ENCODE peak calls at places on chromosomes 3 and 15, in eight cellular contexts. J, M, P, X, I, U, T and S are unnamed samples.

GRCh38 chr3:147120029-147120428 is 286.3 kb downstream of the ZIC4 start:
- DNase-seq in J (no peak), M (no peak), P (no peak), X (no peak), I (peak), U (no peak), T (no peak), S (no peak)

GRCh38 chr3:37457392-37458065 is 283.1 kb upstream of the LRRFIP2 start:
- DNase-seq in J (no peak), M (no peak), P (no peak), X (no peak), I (peak), U (no peak), T (no peak), S (no peak)

GRCh38 chr3:134249442-134249841 is 1.2 kb downstream of the RYK start:
- DNase-seq in J (no peak), M (no peak), P (no peak), X (no peak), I (no peak), U (no peak), T (no peak), S (no peak)

GRCh38 chr3:4704552-4704951 is 211.4 kb downstream of the ITPR1 start:
- DNase-seq in J (no peak), M (no peak), P (no peak), X (no peak), I (peak), U (no peak), T (no peak), S (no peak)

GRCh38 chr15:31867536-31868442 is 162.5 kb upstream of the CHRNA7 start:
- DNase-seq in J (peak), M (no peak), P (peak), X (peak), I (peak), U (peak), T (no peak), S (peak)

GRCh38 chr15:37517506-37517905 is 416.9 kb upstream of the TMCO5A start:
- DNase-seq in J (no peak), M (no peak), P (no peak), X (no peak), I (no peak), U (no peak), T (no peak), S (no peak)

GRCh38 chr15:96851613-96852012 is 521.1 kb downstream of the NR2F2 start:
- DNase-seq in J (no peak), M (no peak), P (no peak), X (no peak), I (no peak), U (no peak), T (no peak), S (no peak)

GRCh38 chr3:118541791-118542190 is 492.9 kb downstream of the IGSF11 start:
- DNase-seq in J (no peak), M (no peak), P (no peak), X (no peak), I (peak), U (no peak), T (no peak), S (no peak)

GRCh38 chr3:88336894-88337293 is 187.1 kb downstream of the C3orf38 start:
- DNase-seq in J (no peak), M (no peak), P (no peak), X (no peak), I (no peak), U (no peak), T (no peak), S (no peak)

GRCh38 chr3:120094776-120095225 is 554 bp upstream of the GSK3B start:
- DNase-seq in J (peak), M (peak), P (peak), X (peak), I (peak), U (peak), T (peak), S (peak)

GRCh38 chr3:104909721-104910120 is 457.0 kb upstream of the ALCAM start:
- DNase-seq in J (no peak), M (no peak), P (no peak), X (no peak), I (peak), U (no peak), T (no peak), S (no peak)

GRCh38 chr3:124950026-124950425 is 15.5 kb upstream of the MUC13 start:
- DNase-seq in J (no peak), M (no peak), P (no peak), X (no peak), I (no peak), U (no peak), T (no peak), S (no peak)

GRCh38 chr15:66839511-66840112 is 137.6 kb downstream of the SMAD6 start:
- DNase-seq in J (no peak), M (no peak), P (no peak), X (no peak), I (no peak), U (no peak), T (no peak), S (no peak)

GRCh38 chr15:39493393-39494067 is 87.3 kb upstream of the THBS1 start:
- DNase-seq in J (no peak), M (no peak), P (no peak), X (no peak), I (no peak), U (no peak), T (no peak), S (no peak)

GRCh38 chr3:61682671-61683408 is 121.5 kb downstream of the PTPRG start:
- DNase-seq in J (no peak), M (no peak), P (no peak), X (no peak), I (peak), U (no peak), T (no peak), S (no peak)

GRCh38 chr15:76994001-76994400 is 925 bp upstream of the PSTPIP1 start:
- DNase-seq in J (peak), M (peak), P (no peak), X (no peak), I (no peak), U (peak), T (no peak), S (no peak)

GRCh38 chr3:50411229-50411628 is 51.9 kb upstream of the TMEM115 start:
- DNase-seq in J (no peak), M (no peak), P (no peak), X (no peak), I (no peak), U (no peak), T (no peak), S (no peak)

GRCh38 chr3:144073698-144074097 is 102.1 kb downstream of the DIPK2A start:
- DNase-seq in J (no peak), M (no peak), P (no peak), X (no peak), I (no peak), U (no peak), T (no peak), S (no peak)

GRCh38 chr15:25725758-25726157 is 137.4 kb downstream of the ATP10A start:
- DNase-seq in J (peak), M (no peak), P (no peak), X (no peak), I (no peak), U (no peak), T (no peak), S (no peak)

GRCh38 chr15:25784876-25785642 is 78.1 kb downstream of the ATP10A start:
- DNase-seq in J (no peak), M (no peak), P (no peak), X (no peak), I (no peak), U (no peak), T (no peak), S (no peak)

GRCh38 chr3:120033594-120033993 is 60.7 kb downstream of the GSK3B start:
- DNase-seq in J (no peak), M (peak), P (no peak), X (no peak), I (no peak), U (peak), T (no peak), S (no peak)

GRCh38 chr3:140546649-140547048 is 131.2 kb upstream of the TRIM42 start:
- DNase-seq in J (no peak), M (no peak), P (no peak), X (no peak), I (no peak), U (no peak), T (no peak), S (no peak)

GRCh38 chr3:126170073-126170916 is 10.1 kb downstream of the ALDH1L1 start:
- DNase-seq in J (no peak), M (no peak), P (no peak), X (no peak), I (peak), U (no peak), T (no peak), S (no peak)

GRCh38 chr15:70378126-70379031 is 280.7 kb upstream of the TLE3 start:
- DNase-seq in J (peak), M (no peak), P (no peak), X (peak), I (no peak), U (peak), T (no peak), S (no peak)

GRCh38 chr3:10770547-10770946 is 45.5 kb upstream of the SLC6A11 start:
- DNase-seq in J (no peak), M (no peak), P (no peak), X (no peak), I (no peak), U (no peak), T (no peak), S (no peak)

GRCh38 chr3:32391643-32392529 is at the start of gene CMTM7:
- DNase-seq in J (peak), M (peak), P (peak), X (peak), I (no peak), U (peak), T (no peak), S (peak)

GRCh38 chr15:89442671-89443307 is 53.6 kb downstream of the RHCG start:
- DNase-seq in J (peak), M (no peak), P (no peak), X (no peak), I (peak), U (no peak), T (no peak), S (peak)

GRCh38 chr3:194255252-194256039 is 95.7 kb downstream of the CPN2 start:
- DNase-seq in J (peak), M (peak), P (peak), X (peak), I (peak), U (peak), T (no peak), S (peak)

GRCh38 chr15:41506796-41507341 is 6.8 kb downstream of the LTK start:
- DNase-seq in J (no peak), M (no peak), P (no peak), X (no peak), I (no peak), U (no peak), T (no peak), S (no peak)

GRCh38 chr3:89358281-89358680 is 250.9 kb downstream of the EPHA3 start:
- DNase-seq in J (no peak), M (no peak), P (no peak), X (no peak), I (no peak), U (no peak), T (no peak), S (no peak)

GRCh38 chr3:71050521-71051258 is 532.8 kb downstream of the FOXP1 start:
- DNase-seq in J (no peak), M (no peak), P (no peak), X (no peak), I (peak), U (no peak), T (no peak), S (peak)

GRCh38 chr3:127742580-127742979 is 69.8 kb downstream of the ABTB1 start:
- DNase-seq in J (no peak), M (no peak), P (no peak), X (no peak), I (no peak), U (no peak), T (no peak), S (no peak)

GRCh38 chr3:25661694-25662455 is 2.8 kb downstream of the TOP2B start:
- DNase-seq in J (no peak), M (no peak), P (no peak), X (no peak), I (no peak), U (no peak), T (no peak), S (no peak)

GRCh38 chr3:126523745-126524428 is at the start of gene CHST13:
- DNase-seq in J (peak), M (peak), P (no peak), X (no peak), I (peak), U (peak), T (no peak), S (peak)

GRCh38 chr3:48952510-48953118 is 34.0 kb downstream of the ARIH2 start:
- DNase-seq in J (peak), M (no peak), P (peak), X (no peak), I (no peak), U (peak), T (no peak), S (peak)

GRCh38 chr3:56688191-56688590 is 5.1 kb upstream of the TASOR start:
- DNase-seq in J (no peak), M (no peak), P (no peak), X (no peak), I (no peak), U (no peak), T (no peak), S (no peak)

DNA sequence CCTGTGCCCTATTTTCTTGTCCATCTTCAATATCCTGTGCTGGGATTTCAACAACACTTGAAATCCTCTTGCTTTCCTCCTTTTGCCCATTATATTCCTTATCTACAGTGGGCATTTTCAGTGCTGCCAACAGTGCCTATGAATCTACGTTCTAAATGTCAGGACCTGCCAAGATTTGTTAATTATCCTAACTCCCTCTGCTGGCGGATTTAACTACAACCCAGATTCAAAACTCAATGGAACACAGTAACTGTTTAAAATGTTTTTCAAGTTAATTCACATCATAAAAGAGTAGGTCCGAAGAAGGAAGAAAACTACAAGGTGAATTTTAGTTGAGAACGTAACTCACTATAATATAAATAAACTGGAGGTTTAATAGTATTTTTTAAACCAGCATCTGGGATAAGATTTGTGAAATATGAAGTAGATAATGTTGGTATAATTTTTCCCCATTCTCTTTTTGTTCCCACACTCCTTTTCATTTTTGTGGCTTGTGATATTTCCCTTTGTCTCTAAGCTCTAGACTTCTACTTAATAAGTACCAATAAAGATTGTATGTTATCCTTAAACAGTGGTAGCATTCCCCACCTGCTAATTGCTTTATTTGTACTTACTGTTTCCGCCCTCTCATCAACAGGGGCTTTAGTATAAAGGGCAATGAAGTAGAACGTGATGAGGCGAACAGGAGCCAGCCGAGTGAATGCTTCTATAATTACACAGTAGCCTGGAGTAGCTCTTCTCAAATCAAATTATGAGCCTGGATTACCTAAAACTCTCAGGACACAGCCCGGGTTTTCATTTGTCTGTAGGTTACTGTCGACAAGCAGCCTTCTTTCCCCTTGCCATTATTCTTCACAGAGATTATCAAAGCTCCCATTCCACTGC is 302.5 kb upstream of the ATP11B start:
- DNase-seq in J (no peak), M (no peak), P (no peak), X (no peak), I (peak), U (no peak), T (no peak), S (no peak)
- TF ChIP-seq CTCF in J (peak), M (peak), P (no peak), X (no peak), I (peak), U (no peak), T (no peak), S (peak)

GRCh38 chr3:67654099-67654831 is at the start of gene SUCLG2:
- DNase-seq in J (peak), M (peak), P (peak), X (peak), I (peak), U (peak), T (peak), S (peak)
- TF ChIP-seq CTCF in J (no peak), M (no peak), P (no peak), X (no peak), I (no peak), U (no peak), T (no peak), S (no peak)

DNA sequence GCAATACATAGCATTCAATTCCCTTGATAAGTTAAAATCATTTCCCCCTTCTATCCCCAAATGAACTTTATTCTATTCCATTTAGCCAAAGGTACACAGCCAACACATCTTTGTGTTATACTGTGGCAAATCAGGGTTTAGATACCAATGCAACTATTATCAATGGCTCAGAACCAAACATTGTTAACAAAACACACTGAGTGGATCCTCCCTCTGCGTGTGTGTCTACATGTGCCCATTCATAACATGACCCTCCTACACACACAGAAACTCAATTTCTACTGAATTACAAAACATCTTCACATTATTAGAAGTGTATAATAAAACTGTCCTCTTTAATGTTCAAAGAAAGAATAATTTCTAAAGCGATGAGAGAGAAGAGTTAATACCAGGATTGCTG is 1.3 kb downstream of the TTBK2 start:
- DNase-seq in J (no peak), M (no peak), P (no peak), X (no peak), I (no peak), U (no peak), T (no peak), S (no peak)
- TF ChIP-seq CTCF in J (no peak), M (no peak), P (no peak), X (no peak), I (no peak), U (no peak), T (no peak), S (no peak)

GRCh38 chr3:97940034-97940433 is 32.2 kb downstream of the RIOX2 start:
- DNase-seq in J (no peak), M (no peak), P (no peak), X (no peak), I (peak), U (no peak), T (no peak), S (no peak)
- TF ChIP-seq CTCF in J (no peak), M (no peak), P (no peak), X (no peak), I (peak), U (no peak), T (no peak), S (no peak)

GRCh38 chr15:73715417-73715816 is 31.2 kb downstream of the CD276 start:
- DNase-seq in J (no peak), M (no peak), P (no peak), X (no peak), I (no peak), U (no peak), T (no peak), S (no peak)

GRCh38 chr15:73717206-73717605 is 33.0 kb downstream of the CD276 start:
- DNase-seq in J (no peak), M (no peak), P (no peak), X (no peak), I (no peak), U (no peak), T (no peak), S (no peak)

GRCh38 chr15:73716417-73716816 is 32.2 kb downstream of the CD276 start:
- DNase-seq in J (peak), M (peak), P (peak), X (no peak), I (no peak), U (peak), T (no peak), S (no peak)

GRCh38 chr15:73714695-73715301 is 30.6 kb downstream of the CD276 start:
- DNase-seq in J (no peak), M (no peak), P (no peak), X (no peak), I (no peak), U (no peak), T (no peak), S (no peak)

GRCh38 chr15:73717802-73718201 is 33.6 kb downstream of the CD276 start:
- DNase-seq in J (no peak), M (no peak), P (no peak), X (no peak), I (no peak), U (no peak), T (no peak), S (no peak)
- TF ChIP-seq CTCF in J (no peak), M (no peak), P (no peak), X (no peak), I (peak), U (no peak), T (no peak), S (no peak)

GRCh38 chr3:45034612-45035252 is 8.6 kb downstream of the CLEC3B start:
- DNase-seq in J (peak), M (peak), P (peak), X (peak), I (no peak), U (peak), T (no peak), S (no peak)

GRCh38 chr3:45038096-45038455 is 12.0 kb downstream of the CLEC3B start:
- DNase-seq in J (no peak), M (no peak), P (no peak), X (no peak), I (no peak), U (no peak), T (no peak), S (no peak)

GRCh38 chr3:45032113-45032512 is 6.0 kb downstream of the CLEC3B start:
- DNase-seq in J (no peak), M (no peak), P (no peak), X (no peak), I (no peak), U (no peak), T (no peak), S (no peak)

GRCh38 chr3:45033799-45034198 is 7.7 kb downstream of the CLEC3B start:
- DNase-seq in J (no peak), M (no peak), P (no peak), X (no peak), I (no peak), U (peak), T (no peak), S (no peak)

DNA sequence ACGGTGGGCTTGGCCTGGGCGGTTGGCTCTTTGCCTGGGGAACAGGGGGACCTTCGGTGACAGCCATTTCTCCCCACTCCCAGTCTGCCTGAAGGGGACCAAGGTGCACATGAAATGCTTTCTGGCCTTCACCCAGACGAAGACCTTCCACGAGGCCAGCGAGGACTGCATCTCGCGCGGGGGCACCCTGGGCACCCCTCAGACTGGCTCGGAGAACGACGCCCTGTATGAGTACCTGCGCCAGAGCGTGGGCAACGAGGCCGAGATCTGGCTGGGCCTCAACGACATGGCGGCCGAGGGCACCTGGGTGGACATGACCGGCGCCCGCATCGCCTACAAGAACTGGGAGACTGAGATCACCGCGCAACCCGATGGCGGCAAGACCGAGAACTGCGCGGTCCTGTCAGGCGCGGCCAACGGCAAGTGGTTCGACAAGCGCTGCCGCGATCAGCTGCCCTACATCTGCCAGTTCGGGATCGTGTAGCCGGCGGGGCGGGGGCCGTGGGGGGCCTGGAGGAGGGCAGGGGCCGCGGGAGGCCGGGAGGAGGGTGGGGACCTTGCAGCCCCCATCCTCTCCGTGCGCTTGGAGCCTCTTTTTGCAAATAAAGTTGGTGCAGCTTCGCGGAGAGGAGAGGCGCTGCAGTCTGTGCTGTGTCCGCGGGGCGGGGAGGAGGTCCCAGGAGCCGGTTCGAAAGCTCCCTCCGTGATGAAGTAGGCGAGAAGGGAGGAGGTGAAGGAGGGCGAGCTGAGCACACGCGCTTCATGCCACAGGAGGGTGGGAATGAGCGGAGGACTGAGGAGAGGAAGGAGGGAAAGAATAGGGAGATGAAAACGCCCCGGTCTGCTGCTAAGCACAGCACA is 9.6 kb downstream of the CLEC3B start:
- DNase-seq in J (no peak), M (peak), P (no peak), X (peak), I (peak), U (no peak), T (no peak), S (peak)
- TF ChIP-seq CTCF in J (no peak), M (peak), P (no peak), X (peak), I (no peak), U (no peak), T (no peak), S (no peak)

GRCh38 chr3:97439373-97439772 is 325.2 kb upstream of the ARL6 start:
- DNase-seq in J (no peak), M (no peak), P (no peak), X (no peak), I (no peak), U (no peak), T (no peak), S (no peak)
- TF ChIP-seq CTCF in J (no peak), M (no peak), P (no peak), X (no peak), I (no peak), U (no peak), T (no peak), S (no peak)